ENCODE peak calls at places on chromosomes 2 and 18, in five cellular contexts. X is IMR-90, B is fibroblast of lung, V is K562, M is astrocyte. H is an unnamed sample.
A peak's percentile ranks its signal among the peaks of the same experiment; 100 is the strongest.

GRCh38 chr2:98505991-98506664 is 61.5 kb downstream of the INPP4A start:
- DNase-seq in V (no peak), M (no peak), X (no peak), B (no peak), H (peak; percentile 31)

GRCh38 chr18:48975817-48976649 is 25.3 kb upstream of the SMAD7 start:
- DNase-seq in M (peak; percentile 40), X (peak; percentile 57), V (peak; percentile 94), B (peak; percentile 66), H (peak; percentile 55)

GRCh38 chr2:101558740-101559508 is 84.0 kb upstream of the RFX8 start:
- DNase-seq in M (peak; percentile 70), B (peak; percentile 74), X (peak; percentile 91), V (no peak), H (no peak)

GRCh38 chr2:168179592-168179991 is 67.8 kb downstream of the STK39 start:
- DNase-seq in V (no peak), M (no peak), X (no peak), B (no peak), H (no peak)

GRCh38 chr18:46668135-46668534 is 11.1 kb upstream of the LOXHD1 start:
- DNase-seq in B (no peak), V (no peak), M (no peak), X (no peak), H (no peak)

GRCh38 chr2:118242216-118242615 is 153.9 kb downstream of the INSIG2 start:
- DNase-seq in V (no peak), B (peak; percentile 19), M (no peak), X (no peak), H (peak; percentile 65)

GRCh38 chr2:47072728-47073191 is 82.3 kb downstream of the STPG4 start:
- DNase-seq in M (no peak), B (no peak), V (no peak), X (no peak), H (no peak)

GRCh38 chr2:200308001-200308400 is 1.5 kb downstream of the SPATS2L start:
- DNase-seq in X (peak; percentile 61), V (no peak), B (peak; percentile 49), M (peak; percentile 37), H (peak; percentile 29)

GRCh38 chr2:13414907-13415306 is 698.2 kb downstream of the TRIB2 start:
- DNase-seq in B (no peak), V (no peak), X (no peak), M (no peak), H (no peak)

GRCh38 chr2:51990684-51991083 is 958.8 kb upstream of the NRXN1 start:
- DNase-seq in M (no peak), V (no peak), X (no peak), B (no peak), H (no peak)

GRCh38 chr2:208265371-208265806 is 666 bp upstream of the PIKFYVE start:
- DNase-seq in B (peak; percentile 62), M (peak; percentile 56), X (peak; percentile 53), V (no peak), H (no peak)

GRCh38 chr2:113848758-113849460 is 41.0 kb upstream of the ACTR3 start:
- DNase-seq in V (no peak), X (peak; percentile 62), M (peak; percentile 47), B (peak; percentile 58), H (peak; percentile 98)

GRCh38 chr2:42961385-42961800 is 169.0 kb upstream of the HAAO start:
- DNase-seq in B (peak; percentile 46), X (no peak), V (no peak), M (no peak), H (no peak)

GRCh38 chr2:207041753-207042152 is 102.4 kb downstream of the CPO start:
- DNase-seq in X (no peak), B (no peak), M (no peak), V (no peak), H (no peak)

GRCh38 chr18:58313491-58314032 is 269.5 kb downstream of the NEDD4L start:
- DNase-seq in X (no peak), B (no peak), M (no peak), V (no peak), H (peak; percentile 43)

GRCh38 chr2:131519466-131519865 is 8.2 kb upstream of the CCDC74A start:
- DNase-seq in V (peak; percentile 10), X (no peak), M (no peak), B (no peak), H (no peak)

DNA sequence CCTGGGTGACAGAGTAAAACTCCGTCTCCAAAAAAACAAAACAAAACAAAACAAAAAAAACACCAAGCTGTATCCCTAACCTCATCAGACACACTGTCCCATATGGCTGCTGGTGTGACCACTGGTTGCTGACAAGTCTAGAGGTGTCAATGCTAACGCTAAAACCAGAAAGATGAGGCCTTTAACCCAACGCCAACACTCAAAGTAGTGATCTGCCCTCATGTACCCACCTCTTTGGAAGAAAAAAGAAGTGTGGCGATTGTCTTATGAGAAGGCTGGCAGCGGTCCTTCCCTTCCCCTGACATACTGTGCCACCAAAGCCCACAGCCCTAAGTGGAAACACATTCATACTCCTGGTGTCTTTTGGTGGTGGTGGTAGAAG is 9.9 kb downstream of the SERTAD2 start:
- DNase-seq in V (no peak), X (no peak), M (no peak), B (no peak), H (no peak)
- H3K4me3 ChIP-seq in V (peak overlapping the region; percentile 38), X (no peak overlapping the region), M (peak overlapping the region; percentile 61), B (no peak overlapping the region), H (peak overlapping the region; percentile 48)

GRCh38 chr2:128405467-128405900 is 86.8 kb upstream of the HS6ST1 start:
- DNase-seq in B (no peak), V (no peak), M (no peak), X (no peak), H (no peak)

GRCh38 chr2:128404709-128405466 is 86.2 kb upstream of the HS6ST1 start:
- DNase-seq in M (no peak), X (no peak), V (no peak), B (no peak), H (no peak)

GRCh38 chr2:128403814-128404708 is 85.4 kb upstream of the HS6ST1 start:
- DNase-seq in X (no peak), B (no peak), V (no peak), M (no peak), H (no peak)

GRCh38 chr2:128406629-128407252 is 88.1 kb upstream of the HS6ST1 start:
- DNase-seq in M (no peak), X (no peak), B (no peak), V (no peak), H (no peak)

DNA sequence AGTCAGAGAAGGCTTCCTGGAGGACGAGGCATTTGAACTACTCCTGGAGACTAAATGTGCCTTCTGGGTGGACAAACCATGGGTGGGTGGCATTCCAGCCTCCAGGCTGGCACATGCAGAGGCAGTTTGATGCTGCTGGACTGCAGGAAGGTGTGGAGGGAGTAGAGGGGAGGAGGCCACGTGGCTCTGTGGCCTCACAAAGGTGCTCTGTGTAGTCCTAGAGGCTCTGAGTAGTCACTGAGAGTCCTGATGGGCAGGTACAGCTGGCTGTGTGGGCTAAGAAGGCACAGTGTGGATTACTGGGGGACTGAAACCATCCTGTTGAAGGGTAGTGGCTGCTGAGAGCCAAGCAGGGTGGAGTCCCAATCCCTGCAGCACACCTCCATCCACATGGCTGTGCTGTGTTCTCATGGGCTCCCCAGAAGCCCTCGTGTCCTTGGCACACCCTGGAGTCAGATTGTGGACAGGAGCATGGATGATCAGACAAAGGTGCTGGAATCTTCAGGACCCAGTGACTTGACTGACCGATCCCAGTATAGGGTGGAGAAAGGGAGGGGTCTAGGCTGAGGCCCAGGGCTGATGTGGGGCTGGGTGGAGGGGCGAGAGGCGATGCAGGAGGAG is 87.4 kb upstream of the HS6ST1 start:
- DNase-seq in X (no peak), M (no peak), B (no peak), V (no peak), H (no peak)
- H3K4me2 ChIP-seq in X (no peak overlapping the region), M (no peak overlapping the region), B (no peak overlapping the region), V (no peak overlapping the region), H (no peak overlapping the region)

GRCh38 chr2:65231121-65231520 is 3.5 kb downstream of the ACTR2 start:
- DNase-seq in V (no peak), M (peak; percentile 54), B (peak; percentile 70), X (peak; percentile 61), H (peak; percentile 4)
- H3K4me3 ChIP-seq in V (no peak overlapping the region), M (peak overlapping the region; percentile 31), B (no peak overlapping the region), X (no peak overlapping the region), H (no peak overlapping the region)

GRCh38 chr2:53969285-53970094 is 1.3 kb downstream of the PSME4 start:
- DNase-seq in B (peak; percentile 77), M (peak; percentile 70), V (peak; percentile 26), X (peak; percentile 80), H (peak; percentile 91)
- H3K4me2 ChIP-seq in B (peak overlapping the region; percentile 94), M (peak overlapping the region; percentile 89), V (peak overlapping the region; percentile 88), X (peak overlapping the region; percentile 96), H (peak overlapping the region; percentile 85)

GRCh38 chr2:5766051-5766450 is 73.9 kb downstream of the SOX11 start:
- DNase-seq in M (peak; percentile 98), X (peak; percentile 84), B (peak; percentile 98), V (no peak), H (no peak)

DNA sequence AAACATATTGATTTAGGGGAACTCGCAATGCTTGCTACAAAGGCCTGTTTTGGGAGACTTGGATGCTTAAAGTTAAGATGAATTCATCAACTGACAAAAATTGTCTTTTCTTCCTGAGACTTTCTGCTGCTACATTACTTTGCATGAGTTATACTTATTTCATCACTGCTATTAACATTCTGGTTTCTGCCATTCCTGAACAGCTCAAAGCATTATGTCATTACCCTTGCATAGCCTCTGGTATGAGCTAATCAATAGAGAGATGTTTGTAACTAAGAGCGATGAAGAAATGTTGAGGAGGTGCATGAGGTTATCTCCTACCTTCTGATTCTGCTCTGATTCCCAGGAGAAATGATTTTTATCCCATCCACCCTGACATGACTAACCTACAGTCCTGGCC is 74.4 kb downstream of the SOX11 start:
- DNase-seq in M (peak; percentile 90), V (no peak), B (peak; percentile 91), X (peak; percentile 83), H (no peak)
- H3K4me3 ChIP-seq in M (peak overlapping the region; percentile 15), V (no peak overlapping the region), B (no peak overlapping the region), X (no peak overlapping the region), H (no peak overlapping the region)

GRCh38 chr18:62612721-62613120 is 89.9 kb downstream of the ZCCHC2 start:
- DNase-seq in V (no peak), B (no peak), M (no peak), X (no peak), H (no peak)
- H3K4me2 ChIP-seq in V (no peak overlapping the region), B (no peak overlapping the region), M (no peak overlapping the region), X (no peak overlapping the region), H (no peak overlapping the region)

GRCh38 chr2:68388358-68388757 is 23.3 kb downstream of the PLEK start:
- DNase-seq in X (no peak), V (no peak), M (no peak), B (no peak), H (no peak)
- H3K4me3 ChIP-seq in X (no peak overlapping the region), V (no peak overlapping the region), M (no peak overlapping the region), B (no peak overlapping the region), H (no peak overlapping the region)

DNA sequence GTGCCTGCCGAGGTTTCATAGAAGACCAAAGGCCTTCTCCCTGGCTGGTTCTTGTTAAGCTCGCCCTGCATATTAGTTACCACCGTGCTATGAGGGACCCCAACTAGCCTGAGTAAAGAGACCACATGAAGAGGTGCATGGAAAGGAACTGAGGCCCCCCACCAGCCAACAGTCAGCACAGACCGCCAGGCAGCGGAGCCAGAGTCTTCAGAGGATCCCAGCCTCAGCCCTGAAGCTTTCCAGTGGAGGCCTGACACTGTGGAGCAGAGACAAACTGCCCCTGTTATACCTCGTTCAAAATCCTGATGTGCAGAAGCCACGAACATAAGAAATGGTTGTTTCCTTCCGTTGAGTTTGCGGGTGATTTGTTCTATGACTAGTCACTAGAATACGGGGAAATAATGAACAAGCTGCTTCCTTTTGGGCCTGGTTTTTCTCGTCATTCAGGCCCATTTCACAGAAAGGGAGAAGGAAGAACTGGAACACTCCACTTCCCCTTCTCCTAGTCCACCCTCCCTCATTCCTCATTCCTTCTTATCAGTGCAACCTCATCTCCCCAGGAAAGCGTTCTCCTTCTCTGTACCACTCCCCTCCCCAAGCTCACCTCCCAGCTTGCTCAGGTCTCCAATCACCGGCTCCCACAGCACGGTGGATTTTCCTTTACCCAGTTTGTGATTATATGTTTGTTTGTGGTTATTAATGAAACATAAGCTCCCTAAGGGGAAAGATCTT is 3.0 kb upstream of the GLI2 start:
- DNase-seq in B (no peak), M (no peak), V (no peak), X (no peak), H (no peak)
- H3K4me2 ChIP-seq in B (no peak overlapping the region), M (no peak overlapping the region), V (no peak overlapping the region), X (peak overlapping the region; percentile 14), H (no peak overlapping the region)